ENCODE peak calls at places on chromosomes 7 and 10, in five cellular contexts. U is pancreas; L is right lobe of liver; F is cardiac muscle cell; R is CD8-positive, alpha-beta T cell. O is an unnamed sample. For H3K4me1, the result is how much of the 10 kb centered on the place peaks cover.

GRCh38 chr7:3042861-3043489 is 692 bp downstream of the CARD11 start:
- DNase-seq in U (no peak), L (no peak), F (no peak), R (peak), O (no peak)

GRCh38 chr7:44177570-44178131 is 11.6 kb downstream of the GCK start:
- DNase-seq in U (no peak), L (no peak), F (peak), R (no peak), O (no peak)

GRCh38 chr10:124384142-124384541 is 34.6 kb downstream of the OAT start:
- DNase-seq in U (no peak), L (no peak), F (peak), R (no peak), O (no peak)

GRCh38 chr7:55827577-55827976 is 35.0 kb downstream of the SEPTIN14 start:
- DNase-seq in U (no peak), L (no peak), F (no peak), R (no peak), O (no peak)

GRCh38 chr10:112724404-112724991 is 225.5 kb upstream of the TCF7L2 start:
- DNase-seq in U (no peak), L (no peak), F (peak), R (no peak), O (no peak)

GRCh38 chr7:25519962-25520562 is 291.8 kb upstream of the NPVF start:
- DNase-seq in U (no peak), L (no peak), F (no peak), R (no peak), O (no peak)

GRCh38 chr7:136214356-136214755 is 237.2 kb upstream of the MTPN start:
- DNase-seq in U (no peak), L (no peak), F (no peak), R (no peak), O (no peak)

GRCh38 chr7:1555813-1556540 is at the start of gene TMEM184A:
- DNase-seq in U (peak), L (peak), F (no peak), R (no peak), O (no peak)

GRCh38 chr7:1285556-1286301 is 53.1 kb downstream of the UNCX start:
- DNase-seq in U (no peak), L (peak), F (no peak), R (no peak), O (peak)

GRCh38 chr10:17216217-17216900 is 11.7 kb upstream of the VIM start:
- DNase-seq in U (no peak), L (no peak), F (peak), R (no peak), O (no peak)

GRCh38 chr10:127486355-127486754 is 62.8 kb upstream of the NPS start:
- DNase-seq in U (no peak), L (no peak), F (no peak), R (no peak), O (no peak)

GRCh38 chr7:721619-722248 is 4.8 kb upstream of the DNAAF5 start:
- DNase-seq in U (no peak), L (no peak), F (peak), R (no peak), O (no peak)

GRCh38 chr10:35300063-35300699 is 36.1 kb upstream of the CCNY start:
- DNase-seq in U (no peak), L (no peak), F (peak), R (no peak), O (no peak)

GRCh38 chr10:49143249-49143648 is 9.4 kb upstream of the FAM170B start:
- DNase-seq in U (no peak), L (no peak), F (no peak), R (no peak), O (no peak)

GRCh38 chr7:138889566-138889965 is 91.6 kb upstream of the ATP6V0A4 start:
- DNase-seq in U (no peak), L (no peak), F (peak), R (no peak), O (no peak)

GRCh38 chr10:112653215-112653614 is 206.2 kb downstream of the VTI1A start:
- DNase-seq in U (no peak), L (no peak), F (no peak), R (no peak), O (no peak)

GRCh38 chr7:82760092-82760491 is 316.5 kb upstream of the CACNA2D1 start:
- DNase-seq in U (no peak), L (no peak), F (no peak), R (no peak), O (no peak)

GRCh38 chr10:21445161-21445560 is 80.3 kb downstream of the SKIDA1 start:
- DNase-seq in U (no peak), L (no peak), F (no peak), R (no peak), O (no peak)

GRCh38 chr7:33472348-33473025 is 343.1 kb downstream of the BBS9 start:
- DNase-seq in U (no peak), L (no peak), F (no peak), R (no peak), O (no peak)

GRCh38 chr10:91541481-91541880 is 91.4 kb downstream of the PPP1R3C start:
- DNase-seq in U (no peak), L (no peak), F (peak), R (no peak), O (no peak)

GRCh38 chr10:99984201-99984600 is 25.5 kb downstream of the DNMBP start:
- DNase-seq in U (no peak), L (no peak), F (no peak), R (no peak), O (no peak)

GRCh38 chr7:93779115-93779514 is 111.4 kb downstream of the TFPI2 start:
- DNase-seq in U (no peak), L (no peak), F (peak), R (no peak), O (no peak)

GRCh38 chr7:93778384-93778783 is 112.2 kb downstream of the TFPI2 start:
- DNase-seq in U (no peak), L (no peak), F (no peak), R (no peak), O (no peak)

GRCh38 chr7:93773446-93773845 is 117.1 kb downstream of the TFPI2 start:
- DNase-seq in U (no peak), L (no peak), F (no peak), R (no peak), O (no peak)
- TF ChIP-seq CTCF in U (no peak), L (no peak), F (no peak), R (no peak), O (no peak)

DNA sequence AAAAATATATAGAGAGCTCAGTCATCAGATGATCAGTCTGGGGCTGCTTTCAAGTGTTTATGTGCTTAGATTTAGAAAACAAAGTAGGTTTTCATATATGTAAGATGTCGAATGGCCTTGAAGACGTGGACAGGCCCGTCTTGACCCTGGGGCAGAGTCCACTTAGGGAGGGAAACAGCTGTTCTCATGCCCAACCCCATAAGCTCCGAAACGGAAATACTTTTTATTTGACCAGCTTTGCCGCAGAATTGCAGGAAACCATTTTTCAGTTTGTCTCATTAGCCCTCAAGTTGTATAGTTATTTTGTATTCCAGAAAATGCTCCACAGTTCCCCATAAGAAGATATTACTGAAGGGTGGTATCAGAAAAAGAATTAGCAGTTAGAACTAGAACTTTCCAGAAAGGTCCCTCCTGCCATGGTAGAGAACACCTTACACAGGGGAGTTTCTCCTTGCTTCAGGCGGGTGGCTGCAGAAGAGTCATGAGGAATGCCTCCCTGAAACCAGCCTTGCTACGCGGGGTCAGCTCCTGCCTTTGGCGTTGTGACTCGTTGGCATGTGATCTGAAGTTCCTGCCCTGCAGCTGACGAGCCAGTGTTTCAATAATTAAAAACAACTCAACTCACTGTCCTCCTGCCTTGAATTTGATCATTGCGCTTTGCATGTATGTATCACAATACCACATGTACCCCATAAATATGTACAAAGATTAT is 192.7 kb downstream of the CELF2 start:
- DNase-seq in U (no peak), L (no peak), F (no peak), R (no peak), O (no peak)
- H3K4me1 ChIP-seq in U (under half), L (under half), F (under half), R (half or more), O (under half)

GRCh38 chr7:5065107-5065407 is 19.4 kb downstream of the RBAK start:
- DNase-seq in U (no peak), L (no peak), F (no peak), R (no peak), O (no peak)
- H3K4me3 ChIP-seq in U (no peak), L (no peak), F (no peak), R (peak), O (no peak)

DNA sequence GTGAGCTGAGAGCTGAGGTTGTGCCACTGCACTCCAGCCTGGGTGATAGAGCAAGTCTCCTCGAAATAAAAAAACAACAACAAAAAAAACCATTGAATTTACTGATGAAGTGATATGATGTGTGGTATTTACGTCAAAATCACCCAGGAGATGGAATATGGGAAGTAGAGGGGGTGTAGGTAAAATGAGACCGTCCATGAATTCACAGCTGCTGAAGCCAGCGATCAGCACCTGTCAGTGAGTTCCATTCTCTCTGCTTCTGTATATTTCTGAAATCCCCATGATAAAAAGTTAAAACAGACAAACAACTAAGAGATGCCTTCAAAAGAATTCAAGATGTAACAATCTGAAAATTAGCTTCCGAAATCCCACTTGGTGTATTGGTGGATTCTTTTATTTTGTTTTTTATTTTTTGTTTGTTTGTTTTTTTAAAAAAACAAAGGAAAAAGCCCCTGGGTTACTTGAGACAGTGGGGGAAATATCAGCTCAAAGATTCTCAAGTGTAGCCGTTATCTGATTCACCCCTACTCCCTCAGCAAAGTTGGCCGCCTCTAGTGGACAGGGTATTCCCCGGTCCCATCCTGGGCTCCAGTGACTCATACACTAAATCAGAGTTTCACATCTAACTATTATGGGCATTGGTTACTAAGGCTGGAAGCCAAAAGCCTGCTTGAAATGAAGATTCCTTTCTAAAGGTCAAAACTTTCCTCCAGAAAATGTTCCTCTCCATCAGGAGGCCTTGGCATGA is 76.4 kb downstream of the MAP3K8 start:
- DNase-seq in U (no peak), L (peak), F (peak), R (no peak), O (no peak)
- TF ChIP-seq CTCF in U (no peak), L (no peak), F (peak), R (no peak), O (no peak)

GRCh38 chr10:79176949-79177602 is 108.3 kb downstream of the ZMIZ1 start:
- DNase-seq in U (no peak), L (peak), F (peak), R (no peak), O (peak)

GRCh38 chr10:79179404-79180309 is 110.9 kb downstream of the ZMIZ1 start:
- DNase-seq in U (no peak), L (no peak), F (no peak), R (no peak), O (no peak)

GRCh38 chr10:79176052-79176501 is 107.3 kb downstream of the ZMIZ1 start:
- DNase-seq in U (no peak), L (no peak), F (no peak), R (no peak), O (no peak)

GRCh38 chr10:79178614-79179403 is 110.0 kb downstream of the ZMIZ1 start:
- DNase-seq in U (no peak), L (no peak), F (peak), R (no peak), O (no peak)

GRCh38 chr10:79178070-79178576 is 109.4 kb downstream of the ZMIZ1 start:
- DNase-seq in U (no peak), L (no peak), F (no peak), R (no peak), O (no peak)
- H3K4me1 ChIP-seq in U (under half), L (under half), F (half or more), R (under half), O (half or more)

GRCh38 chr7:35645691-35646090 is 49.2 kb downstream of the HERPUD2 start:
- DNase-seq in U (no peak), L (no peak), F (no peak), R (no peak), O (no peak)
- H3K4me3 ChIP-seq in U (no peak), L (no peak), F (no peak), R (no peak), O (no peak)

O was measured in heart right ventricle.